ENCODE peak calls at places on chromosomes 5 and 9, in nine cellular contexts. E is adrenal gland, O is H54, C is HCT116, Q is body of pancreas, J is tibial nerve, N is spleen, H is sigmoid colon, R is stomach. F is an unnamed sample.

GRCh38 chr5:15926586-15926985 is 253.0 kb downstream of the MARCHF11 start:
- DNase-seq in N (no peak), J (no peak), R (no peak), O (no peak), C (no peak), Q (no peak), E (no peak), H (no peak), F (no peak)

GRCh38 chr5:45098483-45098882 is 289.7 kb downstream of the MRPS30 start:
- DNase-seq in R (no peak), H (no peak), E (no peak), O (no peak), J (no peak), Q (no peak), C (no peak), N (no peak), F (peak)

GRCh38 chr9:123929870-123930831 is at the start of gene DENND1A:
- DNase-seq in C (peak), N (peak), R (peak), Q (peak), J (peak), E (peak), O (peak), H (peak), F (peak)

GRCh38 chr5:75167345-75167744 is 69.3 kb downstream of the ANKRD31 start:
- DNase-seq in O (peak), H (no peak), N (no peak), C (peak), R (no peak), Q (no peak), E (no peak), J (no peak), F (no peak)

GRCh38 chr5:37189355-37189754 is 59.8 kb downstream of the CPLANE1 start:
- DNase-seq in C (no peak), Q (no peak), H (no peak), E (no peak), O (no peak), N (no peak), J (no peak), R (no peak), F (peak)

GRCh38 chr5:130546216-130546615 is 618.8 kb downstream of the HINT1 start:
- DNase-seq in H (no peak), E (no peak), J (no peak), R (no peak), N (no peak), C (no peak), Q (no peak), O (no peak), F (no peak)

GRCh38 chr9:85117831-85118230 is 448.3 kb downstream of the NTRK2 start:
- DNase-seq in N (no peak), E (no peak), J (no peak), R (no peak), Q (no peak), C (no peak), H (no peak), O (no peak), F (no peak)

GRCh38 chr5:132747064-132747692 is at the start of gene CCNI2:
- DNase-seq in J (no peak), C (no peak), O (no peak), R (peak), H (no peak), E (no peak), N (peak), Q (peak), F (peak)

GRCh38 chr5:74947961-74948613 is 81.9 kb upstream of the FAM169A start:
- DNase-seq in J (no peak), Q (peak), O (no peak), N (no peak), R (no peak), H (no peak), E (no peak), C (no peak), F (no peak)

GRCh38 chr9:135993840-135994776 is 32.9 kb upstream of the UBAC1 start:
- DNase-seq in E (peak), N (no peak), J (no peak), O (no peak), H (no peak), R (no peak), Q (no peak), C (no peak), F (no peak)

GRCh38 chr9:113543286-113544000 is 79.9 kb downstream of the RGS3 start:
- DNase-seq in H (peak), Q (no peak), N (peak), C (no peak), J (no peak), E (no peak), R (no peak), O (no peak), F (no peak)

GRCh38 chr9:18861599-18862546 is 171.1 kb downstream of the SAXO1 start:
- DNase-seq in R (no peak), N (no peak), Q (peak), C (no peak), H (peak), O (no peak), J (peak), E (peak), F (no peak)

GRCh38 chr9:131530546-131530929 is 525 bp downstream of the UCK1 start:
- DNase-seq in H (peak), Q (peak), E (peak), J (no peak), R (peak), C (no peak), O (no peak), N (peak), F (peak)

GRCh38 chr5:150246424-150246823 is 43.1 kb downstream of the CAMK2A start:
- DNase-seq in C (no peak), H (no peak), E (no peak), N (no peak), Q (no peak), R (no peak), O (no peak), J (no peak), F (no peak)

DNA sequence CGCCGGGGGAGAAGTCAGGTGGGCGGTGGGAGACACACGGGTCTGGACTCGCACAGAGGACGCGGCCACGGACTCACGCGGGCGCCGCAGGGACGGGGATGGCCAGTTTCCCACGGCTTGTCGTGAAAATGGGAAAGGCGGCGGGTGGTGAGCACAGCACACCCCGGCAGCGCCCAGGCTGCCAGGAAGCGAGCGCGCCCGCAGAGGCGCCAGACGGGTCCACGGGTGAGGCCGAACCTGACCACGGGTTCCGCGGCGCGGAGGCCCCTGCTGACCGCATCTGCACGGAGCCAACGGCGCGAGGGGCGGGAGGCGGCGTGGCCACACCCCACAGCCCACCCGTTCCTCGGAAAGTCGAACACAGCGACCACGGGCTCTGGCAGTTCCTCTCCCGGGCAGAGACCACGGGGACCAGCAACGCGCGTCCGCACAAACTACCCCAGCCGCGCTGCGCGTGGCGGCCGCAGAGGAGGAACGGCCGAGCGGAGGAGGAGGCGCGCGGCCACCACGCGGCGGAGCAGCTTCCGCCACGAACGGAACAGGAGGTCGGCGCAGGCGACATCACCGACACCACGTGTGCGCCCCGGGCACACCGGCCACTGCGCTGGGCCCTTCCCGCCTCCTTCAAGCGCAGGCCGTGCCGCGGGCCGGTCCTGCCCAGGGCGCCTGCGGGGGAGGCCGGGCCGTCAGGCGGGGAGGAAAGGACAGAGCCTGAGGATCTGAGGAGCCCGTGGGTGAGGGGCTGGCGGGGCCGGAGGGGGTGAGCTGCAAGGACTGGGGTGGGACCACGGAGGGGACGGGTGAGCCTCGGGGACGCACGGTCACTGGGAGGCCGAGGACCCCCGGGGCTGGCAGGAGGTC is 5.6 kb downstream of the EXD3 start:
- DNase-seq in H (no peak), R (no peak), E (no peak), Q (no peak), N (peak), C (no peak), J (no peak), O (no peak), F (peak)
- TF ChIP-seq POLR2A in H (no peak), R (no peak), E (no peak), Q (no peak), N (no peak), C (no peak), J (no peak), O (no peak), F (peak)

DNA sequence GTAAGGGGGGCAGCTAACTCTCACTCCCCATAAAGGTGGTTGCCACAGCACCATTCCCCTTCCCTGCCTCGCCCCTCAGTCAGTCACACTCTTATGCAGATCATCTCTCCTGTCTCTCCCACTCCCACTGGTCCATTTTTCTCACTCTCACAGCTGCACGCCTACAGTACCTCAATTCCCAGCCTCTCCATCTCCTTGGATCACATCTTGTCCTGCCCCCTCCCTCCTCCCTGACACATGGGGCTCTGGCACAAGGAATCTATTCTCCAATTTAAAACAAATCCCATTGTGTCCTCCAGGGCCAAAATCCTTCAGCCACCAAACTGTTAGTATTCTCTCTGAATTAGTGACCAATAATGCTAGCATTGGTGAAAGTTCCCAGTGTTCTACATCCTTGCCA is 114.4 kb downstream of the AUH start:
- DNase-seq in H (no peak), J (no peak), R (no peak), N (no peak), E (no peak), C (no peak), O (no peak), Q (no peak), F (no peak)
- TF ChIP-seq POLR2A in H (no peak), J (no peak), R (no peak), N (no peak), E (no peak), C (no peak), O (no peak), Q (no peak), F (no peak)

DNA sequence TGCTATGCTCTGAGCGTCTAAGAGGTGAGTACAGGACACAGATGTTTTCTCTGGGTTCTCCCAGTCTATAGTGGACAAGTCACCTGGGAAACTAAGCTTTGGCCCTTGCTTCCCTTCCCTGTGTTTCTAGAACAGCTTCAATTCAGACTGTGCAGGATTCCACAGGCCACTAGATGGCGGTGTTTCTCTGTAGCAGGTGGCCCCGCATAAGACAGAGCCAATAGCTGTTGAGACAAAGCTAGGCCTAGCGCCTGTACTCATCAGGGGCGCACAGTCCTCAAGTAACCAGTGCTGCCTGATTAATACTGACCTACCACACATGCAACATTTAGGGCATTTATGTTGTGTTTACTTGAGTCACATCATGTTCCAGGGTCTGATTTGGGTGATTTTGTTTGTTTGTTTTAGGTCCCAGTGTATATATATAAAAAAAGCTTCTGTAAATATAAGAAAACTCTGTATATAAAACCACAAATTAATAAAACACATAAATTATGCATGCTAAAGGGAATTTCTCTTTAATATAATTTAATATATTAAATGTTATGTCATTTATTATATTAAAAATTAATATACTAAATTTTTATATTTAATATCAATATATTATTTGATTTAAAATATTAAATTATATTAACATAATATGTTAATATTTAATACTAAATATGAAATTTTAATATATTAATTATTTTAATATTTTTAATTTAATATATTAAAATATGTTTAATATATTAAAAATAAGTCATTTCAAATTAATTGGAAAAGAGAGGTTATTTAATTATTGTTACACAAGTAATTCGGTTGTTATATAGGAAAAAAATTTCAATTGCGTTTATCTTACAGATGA is 114.5 kb downstream of the LIFR start:
- DNase-seq in E (peak), J (peak), R (peak), Q (peak), C (peak), H (peak), N (peak), O (peak), F (peak)
- TF ChIP-seq POLR2A in E (no peak), J (no peak), R (no peak), Q (no peak), C (no peak), H (no peak), N (no peak), O (no peak), F (no peak)

GRCh38 chr5:56815657-56816545 is 552 bp downstream of the MAP3K1 start:
- DNase-seq in E (no peak), R (peak), Q (peak), O (peak), J (no peak), H (peak), N (peak), C (no peak), F (peak)
- TF ChIP-seq POLR2A in E (no peak), R (no peak), Q (peak), O (no peak), J (no peak), H (no peak), N (no peak), C (no peak), F (no peak)

GRCh38 chr9:130140701-130141100 is 31.5 kb upstream of the NCS1 start:
- DNase-seq in N (no peak), Q (no peak), E (no peak), H (no peak), R (no peak), O (no peak), J (no peak), C (no peak), F (no peak)

GRCh38 chr9:130139251-130139650 is 33.0 kb upstream of the NCS1 start:
- DNase-seq in Q (no peak), N (no peak), O (no peak), R (no peak), H (no peak), E (no peak), C (no peak), J (no peak), F (no peak)

GRCh38 chr9:130137870-130138653 is 34.1 kb upstream of the NCS1 start:
- DNase-seq in R (no peak), E (peak), Q (peak), N (no peak), J (no peak), O (peak), C (no peak), H (peak), F (peak)

GRCh38 chr9:130138791-130139190 is 33.4 kb upstream of the NCS1 start:
- DNase-seq in R (no peak), Q (peak), H (peak), O (no peak), E (peak), N (no peak), J (peak), C (no peak), F (peak)

DNA sequence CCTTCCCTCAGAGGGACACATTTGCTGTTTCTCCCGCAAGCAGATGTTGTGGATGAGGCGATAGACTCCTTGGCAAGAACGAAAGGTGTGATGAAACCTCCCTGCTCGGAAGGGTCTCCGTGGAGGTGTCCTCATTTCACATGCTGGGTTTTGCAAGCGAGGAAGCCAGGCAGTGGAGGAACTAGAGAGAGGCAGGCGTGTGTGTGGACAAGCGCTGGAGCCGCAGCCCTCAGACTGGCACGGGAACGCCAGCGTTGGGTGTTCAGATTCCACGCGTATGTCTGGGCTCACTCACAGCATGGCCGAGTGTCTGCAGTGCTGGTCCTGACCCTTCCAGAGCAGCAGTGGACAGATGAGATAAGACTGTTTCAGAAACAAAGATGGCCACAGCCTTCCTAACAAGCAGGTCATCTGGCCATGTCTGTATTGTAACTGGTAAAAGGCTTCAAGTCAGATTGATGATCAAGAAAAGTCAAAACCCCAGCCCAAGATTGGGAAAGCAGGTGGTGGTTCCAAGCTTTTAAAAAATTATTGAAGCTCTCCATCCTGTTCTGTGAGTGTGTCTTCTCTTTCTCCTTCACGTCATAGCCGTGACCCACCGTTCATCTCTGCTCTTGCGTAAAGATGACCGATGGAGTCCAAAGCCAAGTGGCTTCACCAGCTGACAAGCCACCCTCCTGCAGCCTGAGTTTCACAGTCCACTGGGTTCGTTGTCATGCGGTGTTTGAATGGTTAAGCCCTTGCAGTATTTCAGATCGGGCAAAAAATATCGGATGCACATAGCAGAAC is 34.9 kb upstream of the NCS1 start:
- DNase-seq in N (peak), C (no peak), R (no peak), H (no peak), O (no peak), J (no peak), E (no peak), Q (no peak), F (no peak)
- TF ChIP-seq POLR2A in N (no peak), C (no peak), R (no peak), H (no peak), O (no peak), J (no peak), E (no peak), Q (no peak), F (no peak)

GRCh38 chr5:141319699-141320098 is 885 bp downstream of the TAF7 start:
- DNase-seq in Q (no peak), H (no peak), O (no peak), J (no peak), R (no peak), C (no peak), E (no peak), N (no peak), F (no peak)
- TF ChIP-seq POLR2A in Q (no peak), H (no peak), O (no peak), J (no peak), R (no peak), C (no peak), E (no peak), N (no peak), F (no peak)

DNA sequence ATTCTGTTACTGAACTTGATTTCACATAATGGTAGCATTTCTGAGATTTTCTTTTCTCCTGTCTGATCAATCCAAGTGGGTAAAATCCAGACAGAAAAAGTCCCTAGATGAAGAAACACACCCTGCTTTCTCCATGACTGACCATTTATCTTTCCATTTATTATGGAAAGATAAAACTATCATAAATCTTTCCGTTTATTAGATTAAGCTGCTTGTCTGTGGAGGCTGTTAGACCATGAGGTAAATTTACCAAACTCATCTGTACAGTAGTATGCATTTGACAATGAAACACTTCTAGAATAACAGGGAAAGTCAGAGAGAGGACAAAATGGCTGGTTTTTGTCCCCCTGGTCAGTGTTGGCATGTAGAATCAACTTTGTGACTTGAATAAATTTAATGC is 491.2 kb upstream of the SEMA6A start:
- DNase-seq in J (no peak), N (no peak), E (no peak), O (no peak), R (no peak), H (no peak), Q (no peak), C (no peak), F (no peak)
- TF ChIP-seq POLR2A in J (no peak), N (no peak), E (no peak), O (no peak), R (no peak), H (no peak), Q (no peak), C (no peak), F (no peak)